ENCODE peak calls at places on chromosomes 7 and 10, in eight cellular contexts. J is thoracic aorta; K is CD8-positive, alpha-beta memory T cell; Z is spleen; E is psoas muscle; N is heart right ventricle; M is GM23338; H is GM23248. S is an unnamed sample. For H3K4me1, the result is how much of the 10 kb centered on the place peaks cover.

GRCh38 chr7:142566291-142566690 is 183.0 kb upstream of the PRSS1 start:
- DNase-seq in J (no peak), K (no peak), Z (no peak), E (no peak), N (no peak), M (no peak), H (no peak), S (no peak)

GRCh38 chr7:8094164-8095140 is 125.9 kb downstream of the GLCCI1 start:
- DNase-seq in J (no peak), K (no peak), Z (no peak), E (no peak), N (no peak), M (no peak), H (no peak), S (no peak)

GRCh38 chr10:110059965-110060364 is 52.2 kb downstream of the ADD3 start:
- DNase-seq in J (no peak), K (no peak), Z (no peak), E (no peak), N (no peak), M (no peak), H (no peak), S (no peak)

GRCh38 chr10:15852111-15852557 is 8.2 kb downstream of the MINDY3 start:
- DNase-seq in J (no peak), K (no peak), Z (no peak), E (no peak), N (no peak), M (no peak), H (no peak), S (no peak)

GRCh38 chr7:99374121-99375064 is at the start of gene ARPC1B:
- DNase-seq in J (peak), K (peak), Z (peak), E (peak), N (peak), M (peak), H (peak), S (peak)

GRCh38 chr7:87116315-87116714 is 35.9 kb upstream of the DMTF1 start:
- DNase-seq in J (no peak), K (no peak), Z (no peak), E (no peak), N (no peak), M (no peak), H (no peak), S (no peak)

GRCh38 chr7:147483634-147484292 is 1106.8 kb upstream of the C7orf33 start:
- DNase-seq in J (no peak), K (no peak), Z (no peak), E (no peak), N (no peak), M (no peak), H (peak), S (no peak)

GRCh38 chr7:85806321-85806720 is 619.5 kb upstream of the SEMA3D start:
- DNase-seq in J (no peak), K (no peak), Z (no peak), E (no peak), N (no peak), M (peak), H (no peak), S (no peak)

GRCh38 chr7:140176271-140176701 is 497 bp downstream of the KDM7A start:
- DNase-seq in J (no peak), K (peak), Z (no peak), E (peak), N (peak), M (peak), H (peak), S (no peak)

GRCh38 chr7:143519411-143520131 is 41.9 kb downstream of the TAS2R41 start:
- DNase-seq in J (no peak), K (no peak), Z (no peak), E (no peak), N (no peak), M (no peak), H (peak), S (no peak)

GRCh38 chr10:76388321-76388720 is 956.9 kb downstream of the LRMDA start:
- DNase-seq in J (no peak), K (no peak), Z (no peak), E (no peak), N (no peak), M (no peak), H (peak), S (no peak)

GRCh38 chr10:91190388-91190870 is 30.0 kb upstream of the PCGF5 start:
- DNase-seq in J (no peak), K (no peak), Z (no peak), E (no peak), N (no peak), M (no peak), H (peak), S (no peak)

GRCh38 chr10:35507519-35508109 is 97.5 kb upstream of the GJD4 start:
- DNase-seq in J (no peak), K (no peak), Z (no peak), E (no peak), N (no peak), M (no peak), H (no peak), S (no peak)

GRCh38 chr7:18866359-18867036 is 250.9 kb downstream of the TWIST1 start:
- DNase-seq in J (peak), K (no peak), Z (no peak), E (peak), N (no peak), M (no peak), H (peak), S (peak)

GRCh38 chr10:14779053-14779649 is 4.5 kb upstream of the FAM107B start:
- DNase-seq in J (no peak), K (no peak), Z (no peak), E (no peak), N (no peak), M (no peak), H (peak), S (no peak)

GRCh38 chr7:69674701-69675182 is 76.5 kb downstream of the AUTS2 start:
- DNase-seq in J (no peak), K (no peak), Z (no peak), E (no peak), N (no peak), M (no peak), H (no peak), S (no peak)

GRCh38 chr7:12423355-12423994 is 19.8 kb upstream of the VWDE start:
- DNase-seq in J (no peak), K (no peak), Z (no peak), E (no peak), N (no peak), M (peak), H (peak), S (no peak)

GRCh38 chr10:84429926-84430520 is 101.6 kb downstream of the CCSER2 start:
- DNase-seq in J (no peak), K (peak), Z (peak), E (peak), N (peak), M (peak), H (peak), S (no peak)

GRCh38 chr7:27145884-27146401 is 1.6 kb downstream of the HOXA6 start:
- DNase-seq in J (no peak), K (no peak), Z (no peak), E (no peak), N (no peak), M (no peak), H (no peak), S (no peak)

GRCh38 chr10:47184273-47184672 is 115.7 kb upstream of the GDF10 start:
- DNase-seq in J (no peak), K (no peak), Z (no peak), E (no peak), N (no peak), M (no peak), H (no peak), S (no peak)

GRCh38 chr7:39429421-39429820 is 136.8 kb upstream of the YAE1 start:
- DNase-seq in J (no peak), K (no peak), Z (no peak), E (no peak), N (no peak), M (no peak), H (no peak), S (no peak)

GRCh38 chr10:103715430-103715829 is 139.9 kb downstream of the SH3PXD2A start:
- DNase-seq in J (no peak), K (no peak), Z (no peak), E (peak), N (no peak), M (no peak), H (peak), S (no peak)

GRCh38 chr10:34916368-34916767 is 101.3 kb upstream of the PARD3 start:
- DNase-seq in J (no peak), K (no peak), Z (no peak), E (no peak), N (no peak), M (no peak), H (peak), S (no peak)

GRCh38 chr7:469591-469961 is 50.1 kb downstream of the PDGFA start:
- DNase-seq in J (no peak), K (peak), Z (peak), E (peak), N (no peak), M (no peak), H (no peak), S (no peak)

GRCh38 chr7:144854839-144855424 is 19.1 kb upstream of the TPK1 start:
- DNase-seq in J (no peak), K (no peak), Z (no peak), E (no peak), N (no peak), M (peak), H (peak), S (no peak)

GRCh38 chr7:152588350-152588749 is 87.6 kb downstream of the XRCC2 start:
- DNase-seq in J (no peak), K (no peak), Z (peak), E (no peak), N (no peak), M (peak), H (peak), S (no peak)

GRCh38 chr7:1889556-1890181 is 219.6 kb downstream of the ELFN1 start:
- DNase-seq in J (no peak), K (no peak), Z (no peak), E (no peak), N (no peak), M (no peak), H (peak), S (no peak)

GRCh38 chr7:32518534-32519140 is 23.3 kb downstream of the AVL9 start:
- DNase-seq in J (no peak), K (no peak), Z (no peak), E (no peak), N (no peak), M (peak), H (peak), S (no peak)

GRCh38 chr7:129376778-129377700 is 57.2 kb upstream of the STRIP2 start:
- DNase-seq in J (no peak), K (no peak), Z (no peak), E (no peak), N (no peak), M (no peak), H (peak), S (no peak)

GRCh38 chr10:95518455-95519131 is 42.6 kb downstream of the SORBS1 start:
- DNase-seq in J (no peak), K (no peak), Z (no peak), E (no peak), N (no peak), M (no peak), H (no peak), S (no peak)
- H3K4me1 ChIP-seq in J (half or more), K (under half), Z (under half), E (half or more), N (half or more), M (under half), H (under half), S (half or more)

DNA sequence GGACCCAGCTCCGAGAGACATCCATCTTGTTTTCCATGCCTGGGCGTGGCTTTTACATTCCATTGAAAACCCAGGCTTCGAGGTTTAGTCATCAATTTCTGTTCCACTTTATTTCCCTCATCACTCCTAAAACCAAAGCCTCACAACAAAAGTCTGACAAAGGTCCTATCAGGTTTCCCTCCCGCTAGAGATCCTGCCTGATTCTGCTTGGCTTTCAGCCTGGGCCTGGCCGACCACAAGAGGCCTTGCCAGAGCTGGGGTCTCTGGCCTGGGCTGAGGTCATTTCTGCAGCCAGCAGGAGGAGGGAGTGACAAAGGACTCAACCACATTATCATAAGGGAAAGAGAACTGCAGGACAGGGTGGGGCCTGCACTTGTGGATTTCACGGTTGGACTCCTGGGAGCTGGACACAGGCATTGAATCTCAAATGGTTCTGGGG is 167.0 kb downstream of the FANK1 start:
- DNase-seq in J (no peak), K (no peak), Z (no peak), E (no peak), N (no peak), M (no peak), H (peak), S (no peak)
- H3K4me1 ChIP-seq in J (under half), K (under half), Z (under half), E (under half), N (under half), M (under half), H (half or more), S (under half)

DNA sequence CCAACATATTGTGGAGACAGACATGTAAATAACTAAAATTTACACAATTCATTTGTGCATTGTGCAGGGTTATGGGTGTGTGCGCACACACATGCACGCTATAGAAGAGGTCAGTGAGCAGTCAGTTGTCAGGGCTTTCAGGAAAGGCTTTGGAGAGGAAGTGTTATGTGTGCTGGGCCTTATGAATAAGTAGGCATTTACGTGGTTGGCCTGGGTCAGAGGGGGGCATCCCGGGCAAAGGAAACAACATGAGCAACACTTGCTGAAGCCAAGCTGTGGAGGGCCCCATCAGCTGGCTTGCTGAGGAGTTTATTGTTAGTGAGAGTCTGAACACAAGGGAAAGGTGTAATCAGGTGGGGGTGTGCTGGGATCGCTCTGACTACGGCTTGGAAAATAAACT is 4.2 kb downstream of the PRXL2A start:
- DNase-seq in J (no peak), K (no peak), Z (no peak), E (no peak), N (no peak), M (no peak), H (no peak), S (no peak)
- H3K4me1 ChIP-seq in J (half or more), K (under half), Z (under half), E (half or more), N (half or more), M (under half), H (under half), S (half or more)

GRCh38 chr10:79136227-79137005 is 67.7 kb downstream of the ZMIZ1 start:
- DNase-seq in J (no peak), K (no peak), Z (no peak), E (no peak), N (no peak), M (no peak), H (no peak), S (no peak)
- H3K4me1 ChIP-seq in J (under half), K (under half), Z (under half), E (half or more), N (half or more), M (under half), H (under half), S (half or more)

GRCh38 chr7:105022458-105022857 is 8.5 kb downstream of the KMT2E start:
- DNase-seq in J (no peak), K (no peak), Z (no peak), E (no peak), N (no peak), M (no peak), H (no peak), S (no peak)
- H3K4me1 ChIP-seq in J (half or more), K (half or more), Z (half or more), E (half or more), N (half or more), M (under half), H (half or more), S (half or more)

GRCh38 chr10:62079885-62080559 is 178.5 kb downstream of the ARID5B start:
- DNase-seq in J (no peak), K (no peak), Z (no peak), E (no peak), N (no peak), M (no peak), H (no peak), S (no peak)
- H3K4me1 ChIP-seq in J (half or more), K (under half), Z (under half), E (half or more), N (half or more), M (under half), H (half or more), S (half or more)

GRCh38 chr10:125043824-125044658 is 102.1 kb downstream of the ZRANB1 start:
- DNase-seq in J (no peak), K (no peak), Z (no peak), E (peak), N (no peak), M (no peak), H (peak), S (no peak)

GRCh38 chr10:125039354-125039769 is 97.4 kb downstream of the ZRANB1 start:
- DNase-seq in J (no peak), K (no peak), Z (no peak), E (no peak), N (no peak), M (no peak), H (no peak), S (no peak)

GRCh38 chr10:125037145-125037544 is 95.2 kb downstream of the ZRANB1 start:
- DNase-seq in J (no peak), K (no peak), Z (no peak), E (peak), N (no peak), M (peak), H (peak), S (peak)

GRCh38 chr10:125038637-125039036 is 96.7 kb downstream of the ZRANB1 start:
- DNase-seq in J (no peak), K (no peak), Z (no peak), E (peak), N (peak), M (peak), H (no peak), S (peak)

GRCh38 chr10:125041856-125042506 is 100.1 kb downstream of the ZRANB1 start:
- DNase-seq in J (no peak), K (no peak), Z (no peak), E (no peak), N (no peak), M (peak), H (no peak), S (no peak)
- H3K4me1 ChIP-seq in J (half or more), K (under half), Z (under half), E (half or more), N (half or more), M (half or more), H (under half), S (half or more)